ENCODE peak calls at places on chromosomes 7 and 10, in eight cellular contexts. One of them, this sample, is unnamed.

GRCh38 chr10:124943301-124944092 is 1.6 kb downstream of the ZRANB1 start:
- DNase-seq in NCI-H1105 treated with DMSO at 0.1 percent for 48 hours: no peak
- DNase-seq in stimulated activated CD8-positive, alpha-beta memory T cell treated with anti-CD3 and anti-CD28 coated beads, Interleukin-2, amount 100 ng/mL, for 1 hour: no peak
- DNase-seq in naive B cell: no peak
- DNase-seq in SK-N-DZ: no peak
- DNase-seq in AG20443: peak
- DNase-seq in non-pigmented ciliary epithelial cell: peak
- DNase-seq in uterus: no peak
- DNase-seq in this sample: no peak

GRCh38 chr7:70657532-70657931 is 474.4 kb upstream of the GALNT17 start:
- DNase-seq in NCI-H1105 treated with DMSO at 0.1 percent for 48 hours: no peak
- DNase-seq in stimulated activated CD8-positive, alpha-beta memory T cell treated with anti-CD3 and anti-CD28 coated beads, Interleukin-2, amount 100 ng/mL, for 1 hour: no peak
- DNase-seq in naive B cell: no peak
- DNase-seq in SK-N-DZ: no peak
- DNase-seq in AG20443: no peak
- DNase-seq in non-pigmented ciliary epithelial cell: no peak
- DNase-seq in uterus: no peak
- DNase-seq in this sample: no peak

GRCh38 chr7:21401944-21402343 is 25.9 kb upstream of the SP4 start:
- DNase-seq in NCI-H1105 treated with DMSO at 0.1 percent for 48 hours: no peak
- DNase-seq in stimulated activated CD8-positive, alpha-beta memory T cell treated with anti-CD3 and anti-CD28 coated beads, Interleukin-2, amount 100 ng/mL, for 1 hour: no peak
- DNase-seq in naive B cell: no peak
- DNase-seq in SK-N-DZ: no peak
- DNase-seq in AG20443: no peak
- DNase-seq in non-pigmented ciliary epithelial cell: no peak
- DNase-seq in uterus: no peak
- DNase-seq in this sample: no peak

GRCh38 chr7:91264924-91265681 is 870 bp downstream of the FZD1 start:
- DNase-seq in NCI-H1105 treated with DMSO at 0.1 percent for 48 hours: peak
- DNase-seq in stimulated activated CD8-positive, alpha-beta memory T cell treated with anti-CD3 and anti-CD28 coated beads, Interleukin-2, amount 100 ng/mL, for 1 hour: no peak
- DNase-seq in naive B cell: no peak
- DNase-seq in SK-N-DZ: peak
- DNase-seq in AG20443: peak
- DNase-seq in non-pigmented ciliary epithelial cell: no peak
- DNase-seq in uterus: peak
- DNase-seq in this sample: peak

GRCh38 chr10:6689036-6689435 is 109.0 kb upstream of the PRKCQ start:
- DNase-seq in NCI-H1105 treated with DMSO at 0.1 percent for 48 hours: no peak
- DNase-seq in stimulated activated CD8-positive, alpha-beta memory T cell treated with anti-CD3 and anti-CD28 coated beads, Interleukin-2, amount 100 ng/mL, for 1 hour: no peak
- DNase-seq in naive B cell: no peak
- DNase-seq in SK-N-DZ: no peak
- DNase-seq in AG20443: no peak
- DNase-seq in non-pigmented ciliary epithelial cell: no peak
- DNase-seq in uterus: no peak
- DNase-seq in this sample: no peak

GRCh38 chr7:26948617-26949118 is 84.3 kb upstream of the SKAP2 start:
- DNase-seq in NCI-H1105 treated with DMSO at 0.1 percent for 48 hours: no peak
- DNase-seq in stimulated activated CD8-positive, alpha-beta memory T cell treated with anti-CD3 and anti-CD28 coated beads, Interleukin-2, amount 100 ng/mL, for 1 hour: no peak
- DNase-seq in naive B cell: no peak
- DNase-seq in SK-N-DZ: no peak
- DNase-seq in AG20443: no peak
- DNase-seq in non-pigmented ciliary epithelial cell: no peak
- DNase-seq in uterus: no peak
- DNase-seq in this sample: no peak

GRCh38 chr7:13111230-13111629 is 423.8 kb downstream of the ARL4A start:
- DNase-seq in NCI-H1105 treated with DMSO at 0.1 percent for 48 hours: no peak
- DNase-seq in stimulated activated CD8-positive, alpha-beta memory T cell treated with anti-CD3 and anti-CD28 coated beads, Interleukin-2, amount 100 ng/mL, for 1 hour: no peak
- DNase-seq in naive B cell: no peak
- DNase-seq in SK-N-DZ: no peak
- DNase-seq in AG20443: no peak
- DNase-seq in non-pigmented ciliary epithelial cell: peak
- DNase-seq in uterus: no peak
- DNase-seq in this sample: no peak

GRCh38 chr10:98555011-98555619 is 108.4 kb upstream of the HPS1 start:
- DNase-seq in NCI-H1105 treated with DMSO at 0.1 percent for 48 hours: peak
- DNase-seq in stimulated activated CD8-positive, alpha-beta memory T cell treated with anti-CD3 and anti-CD28 coated beads, Interleukin-2, amount 100 ng/mL, for 1 hour: no peak
- DNase-seq in naive B cell: no peak
- DNase-seq in SK-N-DZ: no peak
- DNase-seq in AG20443: no peak
- DNase-seq in non-pigmented ciliary epithelial cell: no peak
- DNase-seq in uterus: no peak
- DNase-seq in this sample: no peak

GRCh38 chr7:75650671-75651070 is 88.1 kb downstream of the HIP1 start:
- DNase-seq in NCI-H1105 treated with DMSO at 0.1 percent for 48 hours: no peak
- DNase-seq in stimulated activated CD8-positive, alpha-beta memory T cell treated with anti-CD3 and anti-CD28 coated beads, Interleukin-2, amount 100 ng/mL, for 1 hour: no peak
- DNase-seq in naive B cell: no peak
- DNase-seq in SK-N-DZ: no peak
- DNase-seq in AG20443: no peak
- DNase-seq in non-pigmented ciliary epithelial cell: no peak
- DNase-seq in uterus: peak
- DNase-seq in this sample: no peak

GRCh38 chr7:149070372-149071140 is 20.0 kb downstream of the ZNF786 start:
- DNase-seq in NCI-H1105 treated with DMSO at 0.1 percent for 48 hours: no peak
- DNase-seq in stimulated activated CD8-positive, alpha-beta memory T cell treated with anti-CD3 and anti-CD28 coated beads, Interleukin-2, amount 100 ng/mL, for 1 hour: no peak
- DNase-seq in naive B cell: no peak
- DNase-seq in SK-N-DZ: no peak
- DNase-seq in AG20443: no peak
- DNase-seq in non-pigmented ciliary epithelial cell: no peak
- DNase-seq in uterus: no peak
- DNase-seq in this sample: no peak

GRCh38 chr7:33050425-33051318 is 11.9 kb downstream of the NT5C3A start:
- DNase-seq in NCI-H1105 treated with DMSO at 0.1 percent for 48 hours: peak
- DNase-seq in stimulated activated CD8-positive, alpha-beta memory T cell treated with anti-CD3 and anti-CD28 coated beads, Interleukin-2, amount 100 ng/mL, for 1 hour: no peak
- DNase-seq in naive B cell: peak
- DNase-seq in SK-N-DZ: peak
- DNase-seq in AG20443: peak
- DNase-seq in non-pigmented ciliary epithelial cell: no peak
- DNase-seq in uterus: no peak
- DNase-seq in this sample: no peak

GRCh38 chr7:87561702-87562101 is 39.0 kb downstream of the ABCB1 start:
- DNase-seq in NCI-H1105 treated with DMSO at 0.1 percent for 48 hours: no peak
- DNase-seq in stimulated activated CD8-positive, alpha-beta memory T cell treated with anti-CD3 and anti-CD28 coated beads, Interleukin-2, amount 100 ng/mL, for 1 hour: no peak
- DNase-seq in naive B cell: no peak
- DNase-seq in SK-N-DZ: no peak
- DNase-seq in AG20443: no peak
- DNase-seq in non-pigmented ciliary epithelial cell: no peak
- DNase-seq in uterus: no peak
- DNase-seq in this sample: no peak

GRCh38 chr10:104150206-104150605 is 28.2 kb downstream of the SFR1 start:
- DNase-seq in NCI-H1105 treated with DMSO at 0.1 percent for 48 hours: no peak
- DNase-seq in stimulated activated CD8-positive, alpha-beta memory T cell treated with anti-CD3 and anti-CD28 coated beads, Interleukin-2, amount 100 ng/mL, for 1 hour: no peak
- DNase-seq in naive B cell: no peak
- DNase-seq in SK-N-DZ: no peak
- DNase-seq in AG20443: no peak
- DNase-seq in non-pigmented ciliary epithelial cell: no peak
- DNase-seq in uterus: no peak
- DNase-seq in this sample: no peak

GRCh38 chr7:17598846-17599245 is 300.4 kb downstream of the AHR start:
- DNase-seq in NCI-H1105 treated with DMSO at 0.1 percent for 48 hours: peak
- DNase-seq in stimulated activated CD8-positive, alpha-beta memory T cell treated with anti-CD3 and anti-CD28 coated beads, Interleukin-2, amount 100 ng/mL, for 1 hour: no peak
- DNase-seq in naive B cell: no peak
- DNase-seq in SK-N-DZ: no peak
- DNase-seq in AG20443: no peak
- DNase-seq in non-pigmented ciliary epithelial cell: no peak
- DNase-seq in uterus: no peak
- DNase-seq in this sample: no peak

GRCh38 chr7:70353310-70353947 is 755.2 kb downstream of the AUTS2 start:
- DNase-seq in NCI-H1105 treated with DMSO at 0.1 percent for 48 hours: no peak
- DNase-seq in stimulated activated CD8-positive, alpha-beta memory T cell treated with anti-CD3 and anti-CD28 coated beads, Interleukin-2, amount 100 ng/mL, for 1 hour: no peak
- DNase-seq in naive B cell: no peak
- DNase-seq in SK-N-DZ: peak
- DNase-seq in AG20443: peak
- DNase-seq in non-pigmented ciliary epithelial cell: no peak
- DNase-seq in uterus: no peak
- DNase-seq in this sample: no peak

GRCh38 chr10:123134058-123134914 is 1.5 kb upstream of the HMX3 start:
- DNase-seq in NCI-H1105 treated with DMSO at 0.1 percent for 48 hours: no peak
- DNase-seq in stimulated activated CD8-positive, alpha-beta memory T cell treated with anti-CD3 and anti-CD28 coated beads, Interleukin-2, amount 100 ng/mL, for 1 hour: no peak
- DNase-seq in naive B cell: no peak
- DNase-seq in SK-N-DZ: peak
- DNase-seq in AG20443: no peak
- DNase-seq in non-pigmented ciliary epithelial cell: no peak
- DNase-seq in uterus: no peak
- DNase-seq in this sample: no peak

GRCh38 chr7:95971716-95972115 is 199.4 kb downstream of the DYNC1I1 start:
- DNase-seq in NCI-H1105 treated with DMSO at 0.1 percent for 48 hours: no peak
- DNase-seq in stimulated activated CD8-positive, alpha-beta memory T cell treated with anti-CD3 and anti-CD28 coated beads, Interleukin-2, amount 100 ng/mL, for 1 hour: no peak
- DNase-seq in naive B cell: no peak
- DNase-seq in SK-N-DZ: no peak
- DNase-seq in AG20443: no peak
- DNase-seq in non-pigmented ciliary epithelial cell: no peak
- DNase-seq in uterus: no peak
- DNase-seq in this sample: no peak

This sample was measured in dorsolateral prefrontal cortex.